ENCODE peak calls at places on chromosome 3, in four cellular contexts. K, H, R and E are unnamed samples.

GRCh38 chr3:149314807-149315578 is 18.4 kb downstream of the TM4SF18 start:
- DNase-seq in R (no peak), K (no peak), H (no peak), E (no peak)

GRCh38 chr3:16478516-16478915 is 35.0 kb downstream of the RFTN1 start:
- DNase-seq in K (peak; percentile 9), R (no peak), H (no peak), E (no peak)

GRCh38 chr3:45067941-45068340 is 41.8 kb downstream of the CLEC3B start:
- DNase-seq in R (no peak), K (no peak), H (peak; percentile 21), E (no peak)

GRCh38 chr3:126130081-126130855 is 46.3 kb upstream of the SLC41A3 start:
- DNase-seq in K (peak; percentile 77), R (no peak), H (no peak), E (no peak)

GRCh38 chr3:127450331-127450730 is 140.2 kb downstream of the TPRA1 start:
- DNase-seq in H (no peak), R (no peak), K (no peak), E (no peak)

GRCh38 chr3:107545680-107546120 is 22.9 kb downstream of the BBX start:
- DNase-seq in H (no peak), K (no peak), R (no peak), E (no peak)

GRCh38 chr3:189836795-189837194 is 205.6 kb downstream of the TP63 start:
- DNase-seq in H (no peak), R (no peak), K (no peak), E (no peak)

GRCh38 chr3:126142652-126143051 is 37.7 kb downstream of the ALDH1L1 start:
- DNase-seq in H (no peak), R (no peak), K (no peak), E (no peak)

GRCh38 chr3:176219970-176220369 is 977.3 kb downstream of the TBL1XR1 start:
- DNase-seq in K (no peak), H (no peak), R (no peak), E (no peak)

GRCh38 chr3:22609139-22609538 is 594.0 kb upstream of the UBE2E2 start:
- DNase-seq in K (no peak), R (no peak), H (no peak), E (no peak)